ENCODE peak calls at places on chromosome 13, in ten cellular contexts. R is lower leg skin, P is GM23338, N is Peyer's patch, I is mucosa of descending colon, O is heart left ventricle, W is left ventricle myocardium inferior, B is ascending aorta, F is colonic mucosa, V is choroid plexus epithelial cell. U is an unnamed sample.

GRCh38 chr13:43878897-43879322 is 630 bp downstream of the CCDC122 start:
- DNase-seq in R (peak; percentile 96), B (peak; percentile 27), F (peak; percentile 70), I (peak; percentile 74), O (peak; percentile 86), W (peak; percentile 76), N (peak; percentile 83), V (peak; percentile 82), P (peak; percentile 67), U (peak; percentile 33)

GRCh38 chr13:35190241-35190640 is 248.2 kb downstream of the NBEA start:
- DNase-seq in R (no peak), B (no peak), I (no peak), F (no peak), O (no peak), W (no peak), P (no peak), N (no peak), V (peak; percentile 22), U (no peak)

GRCh38 chr13:20145521-20145920 is 15.3 kb downstream of the GJA3 start:
- DNase-seq in N (no peak), F (no peak), I (no peak), V (no peak), W (no peak), O (no peak), R (no peak), B (no peak), P (no peak), U (no peak)

GRCh38 chr13:98606296-98606695 is 29.4 kb upstream of the STK24 start:
- DNase-seq in P (peak; percentile 41), I (no peak), N (no peak), W (no peak), V (no peak), B (no peak), O (no peak), R (no peak), F (no peak), U (no peak)

GRCh38 chr13:42729857-42730402 is 51.5 kb upstream of the FAM216B start:
- DNase-seq in P (no peak), W (no peak), V (no peak), B (no peak), F (no peak), O (no peak), I (no peak), N (no peak), R (no peak), U (no peak)

GRCh38 chr13:45931211-45931610 is 79.7 kb upstream of the SIAH3 start:
- DNase-seq in I (no peak), B (no peak), W (no peak), N (no peak), O (no peak), R (no peak), F (no peak), V (no peak), P (no peak), U (no peak)

GRCh38 chr13:108463365-108463764 is 166.0 kb upstream of the MYO16 start:
- DNase-seq in F (no peak), V (peak; percentile 97), P (no peak), W (no peak), N (no peak), I (no peak), O (no peak), R (no peak), B (no peak), U (peak; percentile 8)

GRCh38 chr13:26255717-26256277 is 1.9 kb downstream of the CDK8 start:
- DNase-seq in O (no peak), W (no peak), I (no peak), P (no peak), R (no peak), B (no peak), N (no peak), V (peak; percentile 31), F (no peak), U (no peak)

GRCh38 chr13:79455331-79455730 is 25.6 kb upstream of the NDFIP2 start:
- DNase-seq in R (no peak), W (no peak), P (no peak), B (no peak), O (no peak), I (no peak), F (no peak), V (peak; percentile 75), N (no peak), U (no peak)

GRCh38 chr13:69980799-69981198 is 126.8 kb upstream of the ATXN8OS start:
- DNase-seq in W (no peak), N (no peak), I (no peak), B (no peak), P (no peak), R (no peak), V (no peak), O (no peak), F (no peak), U (no peak)

DNA sequence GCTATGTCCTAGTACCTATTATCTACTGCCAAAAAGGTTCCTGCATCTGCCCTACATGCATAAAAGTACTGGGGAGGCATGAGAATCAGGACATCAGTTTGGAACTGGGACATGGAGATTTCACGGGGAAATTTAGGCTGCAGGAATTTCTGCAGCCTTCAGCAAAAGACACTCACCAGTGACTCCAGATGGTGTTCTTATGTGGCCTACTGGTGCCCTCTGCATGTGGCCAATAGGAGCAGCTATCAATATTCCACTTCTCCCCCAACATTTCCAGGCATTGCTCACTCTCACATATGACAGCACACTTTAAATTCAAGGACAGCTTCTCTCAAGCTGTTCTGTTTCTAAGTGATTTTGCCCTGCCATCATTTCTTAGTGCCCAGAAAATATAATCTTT is 570.5 kb upstream of the ARGLU1 start:
- DNase-seq in N (no peak), V (no peak), R (no peak), W (no peak), P (peak; percentile 25), O (no peak), B (no peak), F (no peak), I (no peak), U (no peak)
- TF ChIP-seq CTCF in N (no peak), V (no peak), R (no peak), W (no peak), P (peak; percentile 14), O (no peak), B (no peak), F (no peak), I (no peak), U (no peak)

GRCh38 chr13:84571264-84571663 is 689.0 kb upstream of the SLITRK1 start:
- DNase-seq in W (no peak), O (no peak), B (no peak), R (no peak), V (no peak), N (no peak), I (no peak), P (peak; percentile 52), F (no peak), U (no peak)

GRCh38 chr13:84570831-84571230 is 688.6 kb upstream of the SLITRK1 start:
- DNase-seq in R (no peak), F (no peak), V (peak; percentile 18), P (no peak), N (no peak), I (no peak), B (no peak), O (no peak), W (no peak), U (no peak)

GRCh38 chr13:84574851-84575250 is 692.6 kb upstream of the SLITRK1 start:
- DNase-seq in O (no peak), R (no peak), B (no peak), F (no peak), I (no peak), N (no peak), P (no peak), W (no peak), V (peak; percentile 54), U (no peak)
- TF ChIP-seq CTCF in O (no peak), R (no peak), B (peak; percentile 40), F (no peak), I (no peak), N (no peak), P (peak; percentile 33), W (peak; percentile 21), V (peak; percentile 55), U (no peak)

DNA sequence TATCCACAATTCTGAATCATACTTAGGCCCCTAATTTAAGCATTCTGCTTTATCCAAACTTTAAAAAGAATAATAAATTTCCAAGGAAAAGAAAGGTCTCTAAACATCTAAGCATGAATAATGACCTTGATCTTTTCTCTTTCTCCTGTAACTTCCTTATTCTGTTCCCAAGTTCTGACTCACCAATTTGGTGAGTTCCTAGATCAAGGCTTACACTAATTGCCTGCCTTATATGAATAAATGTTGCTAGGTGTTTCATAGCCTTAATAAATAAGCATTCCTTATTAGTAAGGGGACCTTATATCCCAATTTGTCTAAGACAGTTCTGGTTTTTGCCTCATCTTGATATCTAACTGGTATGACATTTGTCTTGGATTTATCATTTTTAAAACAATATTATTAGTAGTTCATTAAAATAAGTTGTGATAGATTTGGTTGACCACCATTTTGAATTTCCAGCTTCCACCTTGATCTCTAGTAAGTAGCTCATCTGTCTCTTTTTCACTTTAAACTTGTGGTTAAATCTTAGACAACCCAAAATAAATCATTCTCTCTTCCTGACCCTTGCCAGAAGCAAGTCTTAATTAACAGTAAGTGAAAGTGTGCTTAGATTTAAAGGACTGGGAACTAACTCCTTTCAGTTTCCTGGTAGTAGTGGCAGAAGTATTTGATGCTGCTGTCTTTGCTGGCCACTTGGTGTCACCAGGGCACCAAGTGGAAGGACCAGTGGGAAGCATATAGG is 121.2 kb upstream of the MLNR start:
- DNase-seq in P (peak; percentile 45), B (no peak), W (no peak), O (no peak), N (no peak), V (peak; percentile 47), I (no peak), F (no peak), R (no peak), U (peak; percentile 10)
- TF ChIP-seq CTCF in P (peak; percentile 54), B (peak; percentile 35), W (peak; percentile 63), O (peak; percentile 53), N (peak; percentile 20), V (peak; percentile 54), I (no peak), F (peak; percentile 32), R (no peak), U (no peak)

GRCh38 chr13:113124211-113125025 is 1.8 kb downstream of the F10 start:
- DNase-seq in N (peak; percentile 34), O (no peak), F (no peak), B (no peak), P (no peak), W (no peak), R (peak; percentile 72), V (no peak), I (no peak), U (no peak)

GRCh38 chr13:113121183-113121927 is 1.2 kb upstream of the F10 start:
- DNase-seq in F (no peak), B (no peak), P (no peak), O (peak; percentile 18), R (peak; percentile 61), I (no peak), V (no peak), N (peak; percentile 36), W (no peak), U (no peak)

GRCh38 chr13:113121928-113122420 is 625 bp upstream of the F10 start:
- DNase-seq in R (peak; percentile 76), N (peak; percentile 30), B (no peak), I (no peak), W (no peak), F (no peak), P (no peak), O (peak; percentile 20), V (no peak), U (no peak)

GRCh38 chr13:113122571-113123225 is at the start of gene F10:
- DNase-seq in F (peak; percentile 81), O (peak; percentile 67), W (peak; percentile 70), P (peak; percentile 68), R (peak; percentile 94), I (peak; percentile 85), N (peak; percentile 90), B (no peak), V (peak; percentile 85), U (peak; percentile 9)

GRCh38 chr13:113123226-113124150 is 889 bp downstream of the F10 start:
- DNase-seq in N (peak; percentile 43), V (no peak), I (no peak), R (peak; percentile 82), P (peak; percentile 50), W (no peak), O (no peak), B (no peak), F (no peak), U (no peak)
- TF ChIP-seq CTCF in N (no peak), V (peak; percentile 45), I (no peak), R (no peak), P (peak; percentile 47), W (peak; percentile 23), O (no peak), B (no peak), F (no peak), U (no peak)